ENCODE peak calls at places on chromosomes 16 and 17, in seven cellular contexts. A is activated gamma-delta T cell treated with anti-CD3 and anti-CD28 coated beads, Interleukin-2, amount 50 U/mL, for 16 hours; H is NCI-H1694; G is amniotic stem cell; B is GM12891; O is stimulated activated CD4-positive, alpha-beta T cell treated with anti-CD3 and anti-CD28 coated beads, Interleukin-1b, Interleukin-23, amount 100 ng/mL, for 24 hours; D is cardiac fibroblast. W is an unnamed sample.
A peak's percentile ranks its signal among the peaks of the same experiment; 100 is the strongest.

GRCh38 chr16:64211306-64211705 is 910.6 kb downstream of the CDH11 start:
- DNase-seq in O (no peak), A (no peak), G (no peak), D (no peak), H (no peak), B (no peak), W (no peak)

GRCh38 chr17:37392024-37392590 is 14.5 kb downstream of the ACACA start:
- DNase-seq in D (peak; percentile 88), O (no peak), B (peak; percentile 27), G (peak; percentile 35), H (no peak), A (no peak), W (no peak)

GRCh38 chr17:80430446-80431245 is 15.7 kb downstream of the ENDOV start:
- DNase-seq in O (no peak), A (no peak), D (no peak), H (no peak), G (no peak), B (no peak), W (no peak)

GRCh38 chr16:66373667-66374066 is 7.2 kb downstream of the CDH5 start:
- DNase-seq in H (no peak), G (no peak), A (no peak), D (no peak), B (no peak), O (no peak), W (no peak)

GRCh38 chr16:55328611-55329569 is 4.9 kb downstream of the IRX6 start:
- DNase-seq in B (no peak), A (no peak), G (no peak), D (no peak), O (no peak), H (no peak), W (no peak)

GRCh38 chr17:21242780-21243515 is 10.3 kb downstream of the NATD1 start:
- DNase-seq in G (no peak), D (no peak), B (no peak), H (no peak), O (no peak), A (no peak), W (no peak)

GRCh38 chr16:22948603-22949368 is 134.8 kb downstream of the HS3ST2 start:
- DNase-seq in D (peak; percentile 59), H (peak; percentile 43), G (peak; percentile 11), O (peak; percentile 21), B (peak; percentile 52), A (no peak), W (peak; percentile 5)

GRCh38 chr17:17837380-17837821 is 615 bp upstream of the SREBF1 start:
- DNase-seq in O (no peak), A (no peak), D (peak; percentile 93), B (no peak), H (no peak), G (no peak), W (peak; percentile 66)

GRCh38 chr17:16987830-16988601 is 16.1 kb upstream of the TNFRSF13B start:
- DNase-seq in H (peak; percentile 3), D (peak; percentile 57), G (peak; percentile 43), O (peak; percentile 41), B (peak; percentile 75), A (peak; percentile 25), W (no peak)

GRCh38 chr17:60920107-60920506 is 242.5 kb downstream of the BCAS3 start:
- DNase-seq in G (no peak), D (no peak), O (no peak), B (no peak), A (no peak), H (no peak), W (no peak)

W was measured in AG09319.